ENCODE peak calls at places on chromosomes 3 and 15, in five cellular contexts. O is sigmoid colon, N is OCI-LY7, H is ovary, V is tibial artery. C is an unnamed sample. For H3K9me3, the result is how much of the 10 kb centered on the place peaks cover.

GRCh38 chr3:18870642-18871041 is 277.7 kb upstream of the KCNH8 start:
- DNase-seq in H (no peak), O (no peak), V (no peak), N (no peak), C (no peak)

GRCh38 chr3:139309880-139310279 is 33.9 kb upstream of the MRPS22 start:
- DNase-seq in V (no peak), N (no peak), O (no peak), H (no peak), C (no peak)

GRCh38 chr15:25863067-25863967 is at the start of gene ATP10A:
- DNase-seq in V (peak), O (peak), N (no peak), H (peak), C (no peak)

GRCh38 chr15:57025264-57025939 is 107.0 kb downstream of the TCF12 start:
- DNase-seq in O (no peak), V (no peak), N (no peak), H (no peak), C (no peak)

GRCh38 chr3:12629560-12629959 is 34.4 kb downstream of the RAF1 start:
- DNase-seq in H (no peak), N (no peak), O (no peak), V (peak), C (no peak)

GRCh38 chr3:124140751-124141150 is 148.8 kb upstream of the ROPN1 start:
- DNase-seq in V (no peak), H (no peak), N (no peak), O (no peak), C (no peak)

GRCh38 chr3:63595221-63595620 is 57.3 kb upstream of the SNTN start:
- DNase-seq in N (no peak), V (no peak), H (no peak), O (no peak), C (no peak)

GRCh38 chr15:60763668-60764067 is 284.7 kb upstream of the ICE2 start:
- DNase-seq in O (no peak), N (no peak), V (no peak), H (no peak), C (no peak)

GRCh38 chr3:25171118-25171912 is 256.7 kb upstream of the RARB start:
- DNase-seq in N (no peak), V (no peak), H (no peak), O (no peak), C (no peak)

GRCh38 chr3:48215876-48216275 is 7.4 kb upstream of the CAMP start:
- DNase-seq in H (no peak), V (peak), O (peak), N (no peak), C (peak)

GRCh38 chr15:98753726-98754125 is 105.4 kb downstream of the IGF1R start:
- DNase-seq in V (no peak), O (no peak), N (no peak), H (no peak), C (no peak)

GRCh38 chr3:30607032-30607833 is 832 bp downstream of the TGFBR2 start:
- DNase-seq in V (peak), O (peak), N (peak), H (peak), C (peak)

GRCh38 chr15:92831459-92832229 is 68.5 kb upstream of the CHD2 start:
- DNase-seq in O (peak), H (peak), N (peak), V (peak), C (peak)

GRCh38 chr3:189664311-189664710 is 33.1 kb downstream of the TP63 start:
- DNase-seq in H (no peak), V (peak), O (no peak), N (no peak), C (no peak)

GRCh38 chr15:89333959-89334509 is 590 bp downstream of the POLG start:
- DNase-seq in V (peak), H (no peak), N (no peak), O (peak), C (no peak)

GRCh38 chr15:57589276-57590073 is 2.2 kb upstream of the MYZAP start:
- DNase-seq in N (no peak), V (peak), O (no peak), H (no peak), C (no peak)

GRCh38 chr3:111509308-111509707 is 32.7 kb upstream of the CD96 start:
- DNase-seq in V (no peak), N (no peak), O (no peak), H (no peak), C (no peak)

GRCh38 chr15:27418729-27419128 is 447.7 kb downstream of the GABRG3 start:
- DNase-seq in V (no peak), N (peak), O (no peak), H (no peak), C (no peak)

GRCh38 chr15:20356444-20357138 is 185.0 kb downstream of the GOLGA6L6 start:
- DNase-seq in N (peak), O (peak), V (peak), H (peak), C (peak)

GRCh38 chr15:82597815-82598214 is 49.3 kb downstream of the CPEB1 start:
- DNase-seq in O (no peak), H (no peak), V (no peak), N (no peak), C (no peak)

GRCh38 chr3:57228734-57229505 is 1.4 kb downstream of the APPL1 start:
- DNase-seq in H (no peak), V (no peak), O (no peak), N (no peak), C (no peak)

GRCh38 chr3:184373422-184373821 is 4.6 kb downstream of the THPO start:
- DNase-seq in O (peak), V (peak), N (no peak), H (no peak), C (no peak)

GRCh38 chr15:39774688-39775267 is 7.9 kb downstream of the FSIP1 start:
- DNase-seq in H (no peak), N (peak), O (no peak), V (no peak), C (no peak)

GRCh38 chr3:173617490-173617889 is 219.9 kb downstream of the NLGN1 start:
- DNase-seq in O (peak), V (no peak), H (no peak), N (no peak), C (no peak)

GRCh38 chr3:10738688-10739372 is 77.2 kb upstream of the SLC6A11 start:
- DNase-seq in N (peak), O (peak), V (peak), H (peak), C (peak)

GRCh38 chr15:41571948-41572347 is 12.9 kb downstream of the TYRO3 start:
- DNase-seq in V (no peak), H (no peak), N (no peak), O (no peak), C (no peak)

GRCh38 chr15:99138491-99138982 is 33.7 kb downstream of the SYNM start:
- DNase-seq in O (no peak), N (no peak), V (no peak), H (no peak), C (no peak)

GRCh38 chr3:132047209-132047608 is 12.4 kb upstream of the CPNE4 start:
- DNase-seq in N (no peak), V (no peak), H (no peak), O (no peak), C (no peak)

GRCh38 chr15:51227967-51228783 is 110.2 kb downstream of the CYP19A1 start:
- DNase-seq in N (no peak), V (peak), H (no peak), O (no peak), C (no peak)

GRCh38 chr15:64333516-64333915 is 22.5 kb downstream of the CSNK1G1 start:
- DNase-seq in N (no peak), O (no peak), V (no peak), H (no peak), C (no peak)

GRCh38 chr15:64340355-64340754 is 15.6 kb downstream of the CSNK1G1 start:
- DNase-seq in O (no peak), H (no peak), V (no peak), N (no peak), C (no peak)

GRCh38 chr15:64333986-64334385 is 22.0 kb downstream of the CSNK1G1 start:
- DNase-seq in N (no peak), V (no peak), O (no peak), H (no peak), C (no peak)

GRCh38 chr15:64337761-64338160 is 18.2 kb downstream of the CSNK1G1 start:
- DNase-seq in V (no peak), O (no peak), N (no peak), H (no peak), C (no peak)

GRCh38 chr15:64334530-64334929 is 21.4 kb downstream of the CSNK1G1 start:
- DNase-seq in V (no peak), O (no peak), N (peak), H (no peak), C (no peak)
- TF ChIP-seq CTCF in V (no peak), O (no peak), N (peak), H (no peak), C (no peak)

GRCh38 chr3:128854382-128854939 is 25.0 kb upstream of the ACAD9 start:
- DNase-seq in O (no peak), V (no peak), H (no peak), N (peak), C (no peak)
- H3K9me3 ChIP-seq in O (under half), V (under half), H (under half), N (under half), C (under half)

GRCh38 chr15:74785716-74786032 is 3.8 kb downstream of the CSK start:
- DNase-seq in V (no peak), N (peak), O (peak), H (no peak), C (no peak)

GRCh38 chr15:74788042-74788715 is 6.3 kb downstream of the CSK start:
- DNase-seq in V (no peak), N (peak), O (no peak), H (no peak), C (no peak)

GRCh38 chr15:74784854-74785715 is 3.2 kb downstream of the CSK start:
- DNase-seq in H (no peak), O (no peak), V (no peak), N (no peak), C (no peak)

GRCh38 chr15:74787251-74788041 is 5.6 kb downstream of the CSK start:
- DNase-seq in N (peak), V (peak), H (no peak), O (peak), C (no peak)

DNA sequence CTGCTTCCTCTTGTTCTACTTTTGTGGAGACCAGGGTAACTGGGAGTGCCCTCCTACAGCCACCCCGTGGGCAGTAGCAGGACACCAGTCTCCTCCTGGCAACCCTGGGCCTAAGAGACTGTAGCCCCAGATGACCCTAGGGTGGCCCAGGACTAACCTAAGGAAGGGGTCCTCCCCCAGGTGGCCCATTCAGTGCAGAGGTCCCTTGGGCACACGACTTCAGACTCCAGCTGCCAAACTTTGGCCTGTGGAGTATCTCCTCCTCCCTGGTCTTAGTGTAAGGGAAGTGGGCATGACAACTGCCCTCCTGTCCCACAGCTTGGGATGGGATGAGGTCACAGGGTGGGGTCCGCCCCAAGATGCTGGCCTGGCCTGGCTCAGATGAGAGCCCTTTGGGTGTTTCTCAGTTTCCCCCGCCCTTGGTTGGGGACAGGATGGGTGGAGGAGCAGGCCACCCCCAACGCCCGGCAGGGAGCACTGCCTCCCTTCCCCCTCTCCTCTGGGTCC is 4.8 kb downstream of the CSK start:
- DNase-seq in V (no peak), O (peak), H (no peak), N (peak), C (no peak)
- H3K4me3 ChIP-seq in V (no peak), O (no peak), H (no peak), N (peak), C (no peak)

DNA sequence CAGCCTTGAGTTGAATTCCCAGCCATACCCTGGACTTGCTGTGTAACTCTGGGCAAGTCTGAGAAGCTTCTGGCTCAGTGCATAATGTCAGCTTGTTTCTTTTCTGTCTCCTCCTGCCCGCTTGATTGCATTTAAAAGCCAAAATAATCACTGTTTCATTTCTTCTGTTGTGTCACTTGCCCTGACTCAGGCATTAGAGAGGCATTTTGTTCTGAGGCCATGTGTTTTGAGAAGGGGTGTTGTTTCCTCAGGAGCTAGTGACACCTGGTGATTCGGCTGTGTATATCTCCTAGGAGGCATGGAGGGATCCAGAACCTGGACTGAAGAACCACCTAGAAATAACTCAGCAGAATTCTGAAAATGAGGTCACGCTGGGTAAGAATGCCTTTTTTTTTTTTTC is 16.0 kb downstream of the WDR73 start:
- DNase-seq in N (peak), O (no peak), H (no peak), V (no peak), C (no peak)
- TF ChIP-seq CTCF in N (peak), O (no peak), H (no peak), V (no peak), C (no peak)

GRCh38 chr3:134325106-134325705 is 49.0 kb downstream of the AMOTL2 start:
- DNase-seq in N (no peak), V (no peak), H (no peak), O (peak), C (no peak)

GRCh38 chr3:134325722-134326121 is 48.5 kb downstream of the AMOTL2 start:
- DNase-seq in V (no peak), H (no peak), N (no peak), O (peak), C (no peak)

GRCh38 chr3:134327594-134327975 is 46.7 kb downstream of the AMOTL2 start:
- DNase-seq in V (no peak), H (no peak), N (no peak), O (no peak), C (peak)

GRCh38 chr3:134326760-134327593 is 47.3 kb downstream of the AMOTL2 start:
- DNase-seq in V (peak), O (peak), N (no peak), H (no peak), C (peak)

GRCh38 chr3:134326126-134326525 is 48.1 kb downstream of the AMOTL2 start:
- DNase-seq in O (no peak), N (no peak), V (no peak), H (no peak), C (no peak)
- H3K9me3 ChIP-seq in O (under half), N (under half), V (under half), H (under half), C (under half)

GRCh38 chr3:141072950-141073349 is 21.8 kb downstream of the SPSB4 start:
- DNase-seq in N (no peak), H (no peak), O (no peak), V (no peak), C (no peak)
- H3K4me3 ChIP-seq in N (no peak), H (no peak), O (no peak), V (no peak), C (no peak)

GRCh38 chr3:159669753-159670152 is 318.9 kb upstream of the IL12A start:
- DNase-seq in N (no peak), V (no peak), O (no peak), H (no peak), C (no peak)

GRCh38 chr3:159675285-159675684 is 313.4 kb upstream of the IL12A start:
- DNase-seq in H (no peak), O (no peak), V (no peak), N (no peak), C (no peak)

GRCh38 chr3:159669024-159669476 is 319.6 kb upstream of the IL12A start:
- DNase-seq in N (no peak), V (no peak), O (no peak), H (no peak), C (no peak)

GRCh38 chr3:159674583-159674982 is 314.1 kb upstream of the IL12A start:
- DNase-seq in H (no peak), O (no peak), V (no peak), N (no peak), C (no peak)

DNA sequence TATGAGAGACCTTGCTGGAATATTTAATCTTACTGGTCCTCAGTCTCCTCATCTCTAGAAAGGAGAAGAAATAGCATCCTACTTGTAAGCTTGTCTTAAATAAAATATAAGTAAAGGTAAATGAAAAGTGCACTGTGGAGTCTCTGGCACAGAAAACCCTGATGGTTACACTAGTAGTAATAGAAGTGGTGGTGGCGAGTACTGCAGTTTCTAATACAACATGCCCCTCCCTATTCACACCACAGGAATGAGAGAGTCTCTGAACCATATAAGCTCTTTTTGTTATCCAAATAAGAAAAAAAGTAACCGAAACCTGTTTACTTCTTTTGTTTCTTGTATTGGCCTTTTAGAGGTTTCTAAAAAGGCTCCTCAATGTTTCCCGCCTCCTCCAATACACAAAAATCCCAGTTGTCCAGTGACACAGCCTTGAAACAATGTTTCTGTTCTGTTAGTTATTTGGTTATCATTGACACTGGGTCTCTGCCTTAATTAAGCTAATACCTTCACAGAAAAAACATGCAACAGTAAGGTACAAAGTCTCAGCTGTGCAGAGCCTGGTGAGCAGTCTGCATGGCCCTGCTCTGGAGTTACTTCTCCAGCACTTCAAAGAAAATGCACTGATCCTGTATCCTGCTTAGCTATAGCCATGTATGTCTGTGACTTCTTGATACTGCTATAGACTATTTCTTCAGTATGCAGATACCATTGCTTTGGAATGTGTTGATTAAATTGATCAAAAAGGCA is 315.7 kb upstream of the IL12A start:
- DNase-seq in N (no peak), H (no peak), V (no peak), O (no peak), C (no peak)
- TF ChIP-seq CTCF in N (no peak), H (no peak), V (no peak), O (no peak), C (no peak)

GRCh38 chr15:78077860-78078187 is 313 bp upstream of the TBC1D2B start:
- DNase-seq in H (no peak), O (no peak), V (no peak), N (no peak), C (no peak)

GRCh38 chr15:78076231-78077052 is 1.1 kb downstream of the TBC1D2B start:
- DNase-seq in N (no peak), H (no peak), V (no peak), O (peak), C (no peak)

GRCh38 chr15:78077053-78077859 is at the start of gene TBC1D2B:
- DNase-seq in V (peak), H (peak), O (peak), N (peak), C (peak)

GRCh38 chr15:78073026-78073425 is 4.5 kb downstream of the TBC1D2B start:
- DNase-seq in O (no peak), N (no peak), H (no peak), V (no peak), C (no peak)

DNA sequence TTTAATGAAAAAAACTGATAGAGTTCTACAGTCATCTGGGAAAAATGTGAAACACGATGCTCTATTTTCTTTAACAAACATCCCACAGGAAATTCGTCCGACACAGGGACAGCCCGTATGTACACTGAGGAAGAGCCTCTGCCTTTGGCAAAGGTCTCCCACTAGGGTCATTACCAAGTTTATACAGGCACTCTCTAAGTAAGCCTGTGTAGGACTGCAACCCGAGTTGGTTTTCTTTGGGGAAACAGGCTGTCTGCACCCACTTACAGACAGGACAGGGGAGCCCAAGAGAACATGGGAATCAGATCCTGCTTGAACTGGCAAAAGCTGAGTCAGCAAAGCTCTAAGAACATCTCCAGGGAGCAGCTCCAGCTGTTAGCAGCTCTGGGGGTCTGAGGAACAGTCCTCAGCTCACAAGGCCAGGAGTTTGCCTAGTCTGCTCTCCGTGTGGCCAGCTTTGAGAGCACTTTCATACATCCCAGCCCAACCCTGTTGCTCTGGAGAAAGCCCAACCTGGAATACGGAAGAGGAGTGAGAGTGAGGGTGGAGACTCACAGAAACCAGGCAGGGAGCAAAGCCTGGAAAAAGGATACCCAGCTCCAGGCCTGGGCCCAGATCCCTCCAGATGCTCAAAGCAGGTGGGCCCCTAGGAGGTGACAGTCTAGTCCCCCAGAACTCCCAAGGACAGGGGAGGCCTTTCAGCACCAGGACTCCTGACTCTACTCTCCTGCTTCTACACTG is 1.9 kb downstream of the TBC1D2B start:
- DNase-seq in H (peak), O (peak), V (peak), N (no peak), C (peak)
- H3K9me3 ChIP-seq in H (under half), O (under half), V (under half), N (under half), C (under half)

C was measured in uterus.